ENCODE peak calls at places on chromosomes 1 and 21, in five cellular contexts. One of them, this sample, is unnamed.

GRCh38 chr1:203367051-203367450 is 16.1 kb upstream of the FMOD start:
- DNase-seq in GM12865: no peak
- DNase-seq in choroid plexus epithelial cell: no peak
- DNase-seq in bronchial epithelial cell: no peak
- DNase-seq in astrocyte of the cerebellum: no peak
- DNase-seq in this sample: no peak

GRCh38 chr1:39110882-39111281 is 84.7 kb downstream of the NDUFS5 start:
- DNase-seq in bronchial epithelial cell: peak; percentile 63
- DNase-seq in GM12865: no peak
- DNase-seq in astrocyte of the cerebellum: no peak
- DNase-seq in choroid plexus epithelial cell: peak; percentile 73
- DNase-seq in this sample: no peak

GRCh38 chr1:9315411-9316079 is 22.9 kb downstream of the SPSB1 start:
- DNase-seq in choroid plexus epithelial cell: peak; percentile 94
- DNase-seq in astrocyte of the cerebellum: peak; percentile 74
- DNase-seq in bronchial epithelial cell: peak; percentile 69
- DNase-seq in GM12865: peak; percentile 38
- DNase-seq in this sample: peak; percentile 79

GRCh38 chr1:50421768-50422674 is 1.2 kb downstream of the DMRTA2 start:
- DNase-seq in astrocyte of the cerebellum: no peak
- DNase-seq in GM12865: no peak
- DNase-seq in choroid plexus epithelial cell: no peak
- DNase-seq in bronchial epithelial cell: no peak
- DNase-seq in this sample: no peak

GRCh38 chr1:35611655-35612054 is 29.7 kb downstream of the PSMB2 start:
- DNase-seq in bronchial epithelial cell: no peak
- DNase-seq in astrocyte of the cerebellum: no peak
- DNase-seq in choroid plexus epithelial cell: no peak
- DNase-seq in GM12865: no peak
- DNase-seq in this sample: no peak

GRCh38 chr21:17789660-17790059 is 29.5 kb downstream of the C21orf91 start:
- DNase-seq in GM12865: no peak
- DNase-seq in choroid plexus epithelial cell: no peak
- DNase-seq in bronchial epithelial cell: no peak
- DNase-seq in astrocyte of the cerebellum: no peak
- DNase-seq in this sample: no peak

GRCh38 chr1:107327446-107327845 is 186.6 kb downstream of the NTNG1 start:
- DNase-seq in astrocyte of the cerebellum: no peak
- DNase-seq in GM12865: no peak
- DNase-seq in choroid plexus epithelial cell: no peak
- DNase-seq in bronchial epithelial cell: peak; percentile 68
- DNase-seq in this sample: no peak

GRCh38 chr1:94873520-94874351 is 53.2 kb downstream of the CNN3 start:
- DNase-seq in choroid plexus epithelial cell: peak; percentile 34
- DNase-seq in bronchial epithelial cell: peak; percentile 20
- DNase-seq in GM12865: peak; percentile 56
- DNase-seq in astrocyte of the cerebellum: no peak
- DNase-seq in this sample: peak; percentile 35

GRCh38 chr1:195763146-195763906 is 844.9 kb downstream of the KCNT2 start:
- DNase-seq in astrocyte of the cerebellum: no peak
- DNase-seq in bronchial epithelial cell: no peak
- DNase-seq in choroid plexus epithelial cell: no peak
- DNase-seq in GM12865: no peak
- DNase-seq in this sample: no peak

GRCh38 chr1:109740615-109741373 is at the start of gene GSTM3:
- DNase-seq in GM12865: no peak
- DNase-seq in choroid plexus epithelial cell: no peak
- DNase-seq in astrocyte of the cerebellum: no peak
- DNase-seq in bronchial epithelial cell: no peak
- DNase-seq in this sample: no peak

GRCh38 chr1:24074196-24074595 is 37.7 kb downstream of the MYOM3 start:
- DNase-seq in choroid plexus epithelial cell: no peak
- DNase-seq in bronchial epithelial cell: no peak
- DNase-seq in GM12865: no peak
- DNase-seq in astrocyte of the cerebellum: no peak
- DNase-seq in this sample: no peak

GRCh38 chr1:24069817-24070216 is 42.1 kb downstream of the MYOM3 start:
- DNase-seq in bronchial epithelial cell: peak; percentile 38
- DNase-seq in GM12865: no peak
- DNase-seq in choroid plexus epithelial cell: no peak
- DNase-seq in astrocyte of the cerebellum: no peak
- DNase-seq in this sample: no peak

GRCh38 chr1:24067978-24068377 is 44.0 kb downstream of the MYOM3 start:
- DNase-seq in bronchial epithelial cell: no peak
- DNase-seq in choroid plexus epithelial cell: no peak
- DNase-seq in astrocyte of the cerebellum: no peak
- DNase-seq in GM12865: no peak
- DNase-seq in this sample: no peak

GRCh38 chr1:24071941-24072340 is 40.0 kb downstream of the MYOM3 start:
- DNase-seq in GM12865: no peak
- DNase-seq in bronchial epithelial cell: no peak
- DNase-seq in astrocyte of the cerebellum: no peak
- DNase-seq in choroid plexus epithelial cell: no peak
- DNase-seq in this sample: no peak

GRCh38 chr1:24070821-24071393 is 41.0 kb downstream of the MYOM3 start:
- DNase-seq in bronchial epithelial cell: peak; percentile 75
- DNase-seq in choroid plexus epithelial cell: peak; percentile 85
- DNase-seq in astrocyte of the cerebellum: peak; percentile 23
- DNase-seq in GM12865: peak; percentile 81
- DNase-seq in this sample: peak; percentile 67
- H3K4me3 ChIP-seq in bronchial epithelial cell: no peak overlapping the region
- H3K4me3 ChIP-seq in choroid plexus epithelial cell: no peak overlapping the region
- H3K4me3 ChIP-seq in astrocyte of the cerebellum: no peak overlapping the region
- H3K4me3 ChIP-seq in GM12865: no peak overlapping the region
- H3K4me3 ChIP-seq in this sample: no peak overlapping the region

GRCh38 chr1:185559684-185560310 is 174.4 kb upstream of the HMCN1 start:
- DNase-seq in GM12865: peak; percentile 92
- DNase-seq in astrocyte of the cerebellum: peak; percentile 13
- DNase-seq in bronchial epithelial cell: peak; percentile 69
- DNase-seq in choroid plexus epithelial cell: peak; percentile 75
- DNase-seq in this sample: peak; percentile 58
- TF ChIP-seq CTCF in GM12865: peak; percentile 58
- TF ChIP-seq CTCF in astrocyte of the cerebellum: peak; percentile 51
- TF ChIP-seq CTCF in bronchial epithelial cell: peak; percentile 76
- TF ChIP-seq CTCF in choroid plexus epithelial cell: peak; percentile 78
- TF ChIP-seq CTCF in this sample: peak; percentile 63

DNA sequence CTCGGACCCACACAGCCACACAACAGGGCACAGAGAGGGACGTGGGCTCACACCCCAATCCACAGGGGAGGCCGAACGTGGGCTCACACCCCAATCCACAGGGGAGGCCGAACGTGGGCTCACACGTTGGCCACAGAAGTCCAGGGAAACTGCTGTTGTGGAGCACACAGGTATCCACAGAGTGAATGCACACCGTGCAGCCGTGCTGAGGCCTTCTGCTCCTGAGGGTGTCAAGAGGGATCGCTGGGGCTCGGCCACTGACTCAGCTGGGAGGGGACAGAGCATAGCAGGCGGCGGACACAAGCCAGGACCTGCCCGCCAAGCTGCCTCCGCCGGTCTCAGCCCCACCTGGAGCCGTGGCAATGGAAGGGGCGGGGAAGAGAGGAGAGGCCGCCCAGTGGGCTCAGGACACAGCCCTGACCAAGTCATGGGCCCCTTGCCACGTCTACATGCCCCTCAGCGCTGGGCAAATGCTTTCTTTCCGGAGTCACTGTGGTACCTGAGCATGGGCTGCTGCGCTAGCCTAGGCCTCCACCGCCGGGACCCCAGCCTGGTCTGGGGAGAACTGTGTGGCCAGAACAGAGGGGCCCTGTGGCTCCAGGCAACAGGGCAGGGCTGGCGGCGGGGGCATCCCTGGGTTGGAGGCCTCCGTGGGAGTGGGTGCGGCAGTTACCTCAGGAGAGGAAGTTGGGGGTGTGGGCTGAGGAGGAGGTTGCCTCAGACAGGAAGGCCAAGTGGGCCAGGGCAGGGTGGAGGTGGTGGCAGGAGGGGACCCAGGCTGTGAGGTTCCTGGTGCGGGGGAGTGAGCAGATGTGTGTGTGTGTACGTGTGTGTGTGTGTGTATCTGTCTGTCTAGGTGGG is 1.2 kb downstream of the SYTL1 start:
- DNase-seq in bronchial epithelial cell: peak; percentile 95
- DNase-seq in GM12865: peak; percentile 70
- DNase-seq in choroid plexus epithelial cell: no peak
- DNase-seq in astrocyte of the cerebellum: no peak
- DNase-seq in this sample: no peak
- H3K4me3 ChIP-seq in bronchial epithelial cell: peak overlapping the region; percentile 69
- H3K4me3 ChIP-seq in GM12865: peak overlapping the region; percentile 47
- H3K4me3 ChIP-seq in choroid plexus epithelial cell: no peak overlapping the region
- H3K4me3 ChIP-seq in astrocyte of the cerebellum: no peak overlapping the region
- H3K4me3 ChIP-seq in this sample: no peak overlapping the region

DNA sequence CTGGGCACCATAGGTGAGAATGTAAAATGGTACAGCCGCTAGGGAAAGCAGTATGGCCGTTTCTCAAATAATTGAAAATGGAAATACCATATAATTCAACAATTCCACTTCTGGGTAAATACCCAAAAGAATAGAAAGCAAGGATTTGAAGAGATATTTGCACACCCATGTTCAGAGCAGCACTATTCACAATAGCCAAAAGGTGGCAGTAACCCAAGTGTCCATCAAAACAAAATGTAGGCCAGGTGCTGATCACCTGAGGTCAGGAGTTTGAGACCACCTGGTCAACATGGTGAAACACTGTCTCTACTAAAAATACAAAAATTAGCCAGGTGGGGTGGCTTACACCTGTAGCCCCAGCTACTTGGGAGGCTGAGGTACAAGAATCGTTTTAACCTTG is 62.1 kb downstream of the OLIG1 start:
- DNase-seq in GM12865: peak; percentile 11
- DNase-seq in astrocyte of the cerebellum: no peak
- DNase-seq in choroid plexus epithelial cell: no peak
- DNase-seq in bronchial epithelial cell: peak; percentile 8
- DNase-seq in this sample: no peak
- TF ChIP-seq CTCF in GM12865: peak; percentile 27
- TF ChIP-seq CTCF in astrocyte of the cerebellum: peak; percentile 5
- TF ChIP-seq CTCF in choroid plexus epithelial cell: peak; percentile 34
- TF ChIP-seq CTCF in bronchial epithelial cell: peak; percentile 31
- TF ChIP-seq CTCF in this sample: no peak

DNA sequence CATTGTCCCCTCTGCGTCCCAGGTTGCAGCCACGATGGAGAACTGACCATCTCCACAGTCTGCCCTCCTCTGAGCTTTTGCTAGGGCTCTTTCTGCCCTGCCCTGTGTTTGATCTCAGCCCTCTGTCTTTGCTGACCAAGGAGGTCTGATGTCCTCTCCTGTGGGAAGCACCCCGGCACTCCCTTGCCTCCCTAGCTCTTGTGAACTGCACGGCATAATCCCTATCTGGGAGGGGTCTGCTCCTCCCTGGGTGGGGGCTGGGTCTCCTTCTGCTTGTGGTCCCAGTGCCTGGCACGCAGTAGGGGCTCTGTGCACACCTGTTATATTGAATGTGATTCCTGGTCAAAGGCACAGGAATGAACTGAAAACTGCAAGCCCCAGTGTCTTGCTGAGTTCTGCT is 2.4 kb downstream of the DRAXIN start:
- DNase-seq in GM12865: no peak
- DNase-seq in choroid plexus epithelial cell: no peak
- DNase-seq in bronchial epithelial cell: no peak
- DNase-seq in astrocyte of the cerebellum: no peak
- DNase-seq in this sample: no peak
- H3K4me3 ChIP-seq in GM12865: no peak overlapping the region
- H3K4me3 ChIP-seq in choroid plexus epithelial cell: no peak overlapping the region
- H3K4me3 ChIP-seq in bronchial epithelial cell: no peak overlapping the region
- H3K4me3 ChIP-seq in astrocyte of the cerebellum: no peak overlapping the region
- H3K4me3 ChIP-seq in this sample: no peak overlapping the region

GRCh38 chr1:204837440-204838084 is 33.1 kb upstream of the NFASC start:
- DNase-seq in astrocyte of the cerebellum: peak; percentile 49
- DNase-seq in choroid plexus epithelial cell: peak; percentile 67
- DNase-seq in GM12865: peak; percentile 19
- DNase-seq in bronchial epithelial cell: peak; percentile 36
- DNase-seq in this sample: peak; percentile 45
- TF ChIP-seq CTCF in astrocyte of the cerebellum: peak; percentile 26
- TF ChIP-seq CTCF in choroid plexus epithelial cell: no peak
- TF ChIP-seq CTCF in GM12865: no peak
- TF ChIP-seq CTCF in bronchial epithelial cell: no peak
- TF ChIP-seq CTCF in this sample: no peak